ENCODE peak calls at places on chromosomes 12 and 14, in seven cellular contexts. Z is IMR-90, C is H9, D is H1, P is mesendoderm, G is mesenchymal stem cell, E is trophoblast cell. J is an unnamed sample.

GRCh38 chr12:111408686-111409402 is 3.1 kb downstream of the SH2B3 start:
- DNase-seq in Z (no peak), C (no peak), D (no peak), P (no peak), G (no peak), E (no peak), J (no peak)

GRCh38 chr12:70487440-70487839 is 121.3 kb downstream of the KCNMB4 start:
- DNase-seq in Z (no peak), C (no peak), D (no peak), P (no peak), G (no peak), E (no peak), J (no peak)

GRCh38 chr12:89098390-89099102 is 253.8 kb downstream of the DUSP6 start:
- DNase-seq in Z (peak; percentile 7), C (peak; percentile 89), D (peak; percentile 53), P (peak; percentile 88), G (peak; percentile 40), E (no peak), J (no peak)

GRCh38 chr12:28909291-28909690 is 239.8 kb upstream of the FAR2 start:
- DNase-seq in Z (peak; percentile 80), C (no peak), D (no peak), P (no peak), G (no peak), E (no peak), J (no peak)

GRCh38 chr14:50882932-50883826 is 11.3 kb downstream of the ABHD12B start:
- DNase-seq in Z (no peak), C (no peak), D (no peak), P (no peak), G (no peak), E (peak; percentile 94), J (no peak)

GRCh38 chr14:50362791-50363733 is 33.6 kb downstream of the CDKL1 start:
- DNase-seq in Z (peak; percentile 14), C (no peak), D (no peak), P (no peak), G (peak; percentile 11), E (no peak), J (no peak)

GRCh38 chr14:96502621-96503251 is 554 bp downstream of the PAPOLA start:
- DNase-seq in Z (peak; percentile 13), C (peak; percentile 50), D (no peak), P (peak; percentile 75), G (peak; percentile 66), E (peak; percentile 58), J (peak; percentile 23)

GRCh38 chr14:75205586-75205985 is 29.2 kb upstream of the TMED10 start:
- DNase-seq in Z (peak; percentile 77), C (no peak), D (no peak), P (no peak), G (peak; percentile 58), E (peak; percentile 28), J (no peak)

GRCh38 chr12:56104815-56105476 is 587 bp downstream of the PA2G4 start:
- DNase-seq in Z (no peak), C (no peak), D (no peak), P (peak; percentile 51), G (peak; percentile 40), E (peak; percentile 44), J (no peak)

GRCh38 chr12:85281947-85282312 is 1.9 kb downstream of the ALX1 start:
- DNase-seq in Z (no peak), C (no peak), D (no peak), P (no peak), G (no peak), E (no peak), J (no peak)

GRCh38 chr12:2084553-2085296 is 31.9 kb downstream of the CACNA1C start:
- DNase-seq in Z (peak; percentile 89), C (no peak), D (no peak), P (no peak), G (peak; percentile 32), E (no peak), J (no peak)

GRCh38 chr14:89813485-89814080 is 140.9 kb downstream of the EFCAB11 start:
- DNase-seq in Z (peak; percentile 96), C (peak; percentile 44), D (peak; percentile 29), P (peak; percentile 90), G (peak; percentile 79), E (peak; percentile 96), J (no peak)

GRCh38 chr14:104123879-104124278 is 14.5 kb upstream of the KIF26A start:
- DNase-seq in Z (no peak), C (no peak), D (no peak), P (no peak), G (no peak), E (no peak), J (no peak)

GRCh38 chr12:26317942-26318565 is 122.7 kb downstream of the SSPN start:
- DNase-seq in Z (peak; percentile 84), C (no peak), D (no peak), P (no peak), G (peak; percentile 74), E (peak; percentile 24), J (no peak)

GRCh38 chr14:99323603-99324185 is 51.7 kb upstream of the BCL11B start:
- DNase-seq in Z (no peak), C (no peak), D (no peak), P (no peak), G (no peak), E (no peak), J (no peak)

GRCh38 chr12:32551058-32551457 is 128.0 kb upstream of the DNM1L start:
- DNase-seq in Z (no peak), C (no peak), D (no peak), P (no peak), G (no peak), E (no peak), J (no peak)

DNA sequence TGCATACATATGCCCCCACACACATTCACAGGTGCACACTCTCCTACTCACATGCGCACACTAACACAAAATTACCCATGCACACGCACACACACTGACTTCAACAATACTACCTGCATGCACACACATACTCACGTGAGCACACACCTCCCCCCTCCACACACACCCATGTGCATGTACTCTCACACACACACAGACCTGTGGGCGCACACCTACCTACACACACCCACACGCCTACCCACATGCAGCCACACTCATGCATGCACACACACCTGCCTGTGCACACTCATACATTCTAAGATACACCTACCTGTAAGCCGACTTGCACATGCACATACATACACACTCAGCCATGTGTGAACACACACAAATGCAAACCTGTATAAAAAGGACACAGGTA is 97.3 kb upstream of the GSC start:
- DNase-seq in Z (no peak), C (no peak), D (no peak), P (no peak), G (no peak), E (no peak), J (no peak)
- H2BK5ac ChIP-seq in Z (no peak overlapping the region), C (no peak overlapping the region), D (no peak overlapping the region), P (no peak overlapping the region), G (no peak overlapping the region), E (no peak overlapping the region), J (no peak overlapping the region)

DNA sequence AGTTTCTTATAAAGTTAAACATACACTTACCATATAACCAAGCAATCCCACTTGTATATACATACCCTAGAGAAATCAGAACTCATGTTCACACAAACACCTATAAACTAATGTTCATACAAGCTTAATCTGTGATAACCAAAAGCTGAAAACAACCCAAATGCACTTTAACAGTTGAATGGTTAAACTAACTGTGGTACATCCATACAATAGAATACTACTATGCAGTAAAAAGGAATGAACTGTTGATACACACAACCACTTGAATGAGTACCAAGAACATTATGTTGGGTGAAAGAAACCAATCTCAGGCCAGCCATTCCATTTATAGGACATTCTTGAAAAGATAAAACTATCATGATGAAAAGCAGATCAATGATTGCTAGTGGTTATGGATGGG is 427.6 kb downstream of the DPF3 start:
- DNase-seq in Z (no peak), C (no peak), D (no peak), P (no peak), G (no peak), E (no peak), J (no peak)
- H2BK5ac ChIP-seq in Z (no peak overlapping the region), C (no peak overlapping the region), D (no peak overlapping the region), P (no peak overlapping the region), G (no peak overlapping the region), E (no peak overlapping the region), J (no peak overlapping the region)

DNA sequence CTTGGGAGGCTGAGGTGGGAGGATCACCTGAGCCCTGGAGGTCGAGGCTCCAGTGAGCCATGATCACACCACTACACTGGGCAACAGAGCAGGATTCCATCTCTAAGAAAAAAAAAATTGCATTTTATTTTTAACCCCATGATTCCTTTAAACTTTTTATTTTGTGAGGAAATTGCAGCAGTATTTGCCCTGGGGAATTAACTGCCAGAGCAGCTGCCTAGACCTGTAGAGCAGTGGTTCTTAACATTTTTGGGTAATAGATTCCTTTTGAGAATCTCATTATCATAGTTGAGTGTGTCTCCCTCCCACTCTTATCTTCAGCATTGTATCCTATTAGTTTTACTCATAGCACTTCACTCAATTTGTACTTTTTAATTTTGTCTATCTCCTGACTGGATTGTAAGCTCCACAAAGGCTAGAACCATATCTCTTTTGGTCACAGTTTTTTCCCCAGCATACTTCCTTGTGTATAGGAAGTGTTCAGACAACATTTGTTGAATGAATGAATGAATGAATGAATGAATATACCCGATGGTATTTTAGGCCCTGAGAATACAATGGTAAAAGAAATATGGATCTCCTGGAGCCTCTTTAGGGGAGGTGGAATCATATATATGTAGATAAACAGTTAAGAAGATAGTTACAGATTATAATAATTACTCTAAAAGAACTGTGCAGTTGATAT is 40.6 kb downstream of the BRMS1L start:
- DNase-seq in Z (no peak), C (no peak), D (no peak), P (no peak), G (no peak), E (no peak), J (no peak)
- H2BK5ac ChIP-seq in Z (no peak overlapping the region), C (no peak overlapping the region), D (no peak overlapping the region), P (no peak overlapping the region), G (no peak overlapping the region), E (no peak overlapping the region), J (no peak overlapping the region)

GRCh38 chr12:72876092-72876491 is 603.9 kb downstream of the TRHDE start:
- DNase-seq in Z (no peak), C (no peak), D (no peak), P (no peak), G (no peak), E (no peak), J (no peak)
- H2BK5ac ChIP-seq in Z (no peak overlapping the region), C (no peak overlapping the region), D (no peak overlapping the region), P (no peak overlapping the region), G (no peak overlapping the region), E (no peak overlapping the region), J (no peak overlapping the region)

DNA sequence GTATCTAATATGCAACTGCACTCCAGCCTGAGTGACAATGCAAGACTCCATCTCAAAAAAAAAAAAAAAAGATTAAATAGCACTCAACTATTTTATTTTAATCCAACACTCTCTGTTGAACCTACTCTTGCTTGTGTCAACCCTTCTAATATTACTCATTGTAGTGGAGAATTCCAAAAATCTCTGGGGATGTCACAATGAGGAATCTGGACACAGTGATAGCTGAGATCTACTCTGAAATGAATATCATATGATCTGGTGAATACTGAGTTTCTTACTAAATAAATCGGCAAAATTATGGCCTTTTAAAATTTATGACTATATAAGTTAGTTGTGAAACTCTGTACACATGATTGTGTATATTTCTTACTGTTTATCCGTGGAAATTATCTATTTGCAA is 418.2 kb downstream of the BCAT1 start:
- DNase-seq in Z (no peak), C (no peak), D (no peak), P (no peak), G (no peak), E (peak; percentile 59), J (no peak)
- H2BK5ac ChIP-seq in Z (no peak overlapping the region), C (no peak overlapping the region), D (no peak overlapping the region), P (no peak overlapping the region), G (no peak overlapping the region), E (no peak overlapping the region), J (no peak overlapping the region)